ENCODE peak calls at places on chromosomes 12 and 14, in six cellular contexts. One of them, this sample, is unnamed.

GRCh38 chr12:73186272-73186671 is 914.1 kb downstream of the TRHDE start:
- DNase-seq in A549: no peak
- DNase-seq in SK-N-SH: no peak
- DNase-seq in K562: no peak
- DNase-seq in WTC11: no peak
- DNase-seq in HCT116: no peak
- DNase-seq in this sample: no peak

GRCh38 chr12:119308743-119309456 is 25.6 kb upstream of the CCDC60 start:
- DNase-seq in K562: no peak
- DNase-seq in WTC11: peak; percentile 22
- DNase-seq in HCT116: no peak
- DNase-seq in A549: no peak
- DNase-seq in SK-N-SH: no peak
- DNase-seq in this sample: no peak

GRCh38 chr12:68042212-68042699 is 53.0 kb downstream of the IFNG-AS1 start:
- DNase-seq in K562: no peak
- DNase-seq in A549: no peak
- DNase-seq in SK-N-SH: no peak
- DNase-seq in WTC11: no peak
- DNase-seq in HCT116: no peak
- DNase-seq in this sample: peak; percentile 11

GRCh38 chr12:93526786-93527428 is 45.6 kb upstream of the SOCS2 start:
- DNase-seq in HCT116: peak; percentile 61
- DNase-seq in A549: peak; percentile 28
- DNase-seq in K562: peak; percentile 23
- DNase-seq in WTC11: no peak
- DNase-seq in SK-N-SH: no peak
- DNase-seq in this sample: no peak

GRCh38 chr12:7601407-7601806 is 64.3 kb downstream of the APOBEC1 start:
- DNase-seq in K562: no peak
- DNase-seq in WTC11: no peak
- DNase-seq in A549: no peak
- DNase-seq in HCT116: no peak
- DNase-seq in SK-N-SH: no peak
- DNase-seq in this sample: no peak

GRCh38 chr14:57314690-57315089 is 45.9 kb downstream of the AP5M1 start:
- DNase-seq in A549: no peak
- DNase-seq in SK-N-SH: no peak
- DNase-seq in K562: no peak
- DNase-seq in WTC11: no peak
- DNase-seq in HCT116: no peak
- DNase-seq in this sample: no peak

GRCh38 chr12:55676707-55677106 is 31.0 kb downstream of the ITGA7 start:
- DNase-seq in HCT116: no peak
- DNase-seq in A549: no peak
- DNase-seq in WTC11: no peak
- DNase-seq in K562: no peak
- DNase-seq in SK-N-SH: no peak
- DNase-seq in this sample: peak; percentile 58

GRCh38 chr12:125187780-125188741 is 122.8 kb downstream of the AACS start:
- DNase-seq in A549: no peak
- DNase-seq in WTC11: peak; percentile 54
- DNase-seq in K562: no peak
- DNase-seq in SK-N-SH: no peak
- DNase-seq in HCT116: no peak
- DNase-seq in this sample: no peak

DNA sequence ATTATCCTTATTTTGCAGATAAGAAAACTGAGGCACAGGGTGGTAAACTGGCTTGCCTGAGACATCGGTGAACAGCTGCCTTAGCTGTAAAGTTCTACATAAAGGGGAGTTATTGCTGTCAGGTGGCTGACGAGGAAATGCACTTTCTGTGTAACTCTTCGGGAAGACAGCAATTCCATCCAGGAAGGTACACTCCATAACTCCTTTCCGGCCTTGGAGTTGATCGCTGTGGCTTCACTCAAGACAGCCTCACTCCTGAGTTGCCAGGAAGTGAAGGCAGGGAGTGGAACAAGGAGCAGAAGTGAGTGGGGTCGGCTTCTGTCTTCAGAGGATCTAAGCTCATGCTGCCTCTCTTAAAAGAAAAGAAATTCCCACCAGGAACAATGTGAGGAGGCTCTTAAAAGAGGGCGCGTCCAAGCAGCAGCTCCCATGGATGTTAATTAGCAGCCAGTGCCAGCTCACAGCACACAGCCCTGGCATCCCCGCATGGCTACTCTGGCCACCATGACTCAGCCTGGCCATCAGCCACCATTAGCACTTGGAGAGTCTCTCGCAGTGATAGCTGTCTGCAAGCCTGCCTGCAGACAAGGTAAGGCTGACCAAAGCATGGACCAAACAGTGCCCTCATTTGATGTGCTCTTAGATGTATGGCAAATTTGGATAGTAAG is 60.3 kb downstream of the NUAK1 start:
- DNase-seq in HCT116: no peak
- DNase-seq in SK-N-SH: no peak
- DNase-seq in WTC11: no peak
- DNase-seq in K562: no peak
- DNase-seq in A549: peak; percentile 51
- DNase-seq in this sample: no peak
- TF ChIP-seq MAX in HCT116: peak; percentile 16
- TF ChIP-seq MAX in SK-N-SH: peak; percentile 81
- TF ChIP-seq MAX in WTC11: no peak
- TF ChIP-seq MAX in K562: no peak
- TF ChIP-seq MAX in A549: peak; percentile 60
- TF ChIP-seq MAX in this sample: no peak

GRCh38 chr12:50175716-50176026 is 8.5 kb upstream of the CERS5 start:
- DNase-seq in WTC11: no peak
- DNase-seq in K562: no peak
- DNase-seq in SK-N-SH: no peak
- DNase-seq in HCT116: no peak
- DNase-seq in A549: no peak
- DNase-seq in this sample: no peak

GRCh38 chr12:50174971-50175715 is 8.0 kb upstream of the CERS5 start:
- DNase-seq in HCT116: peak; percentile 58
- DNase-seq in SK-N-SH: peak; percentile 64
- DNase-seq in WTC11: no peak
- DNase-seq in A549: peak; percentile 52
- DNase-seq in K562: peak; percentile 82
- DNase-seq in this sample: peak; percentile 79
- TF ChIP-seq MAX in HCT116: no peak
- TF ChIP-seq MAX in SK-N-SH: no peak
- TF ChIP-seq MAX in WTC11: no peak
- TF ChIP-seq MAX in A549: no peak
- TF ChIP-seq MAX in K562: no peak
- TF ChIP-seq MAX in this sample: no peak

DNA sequence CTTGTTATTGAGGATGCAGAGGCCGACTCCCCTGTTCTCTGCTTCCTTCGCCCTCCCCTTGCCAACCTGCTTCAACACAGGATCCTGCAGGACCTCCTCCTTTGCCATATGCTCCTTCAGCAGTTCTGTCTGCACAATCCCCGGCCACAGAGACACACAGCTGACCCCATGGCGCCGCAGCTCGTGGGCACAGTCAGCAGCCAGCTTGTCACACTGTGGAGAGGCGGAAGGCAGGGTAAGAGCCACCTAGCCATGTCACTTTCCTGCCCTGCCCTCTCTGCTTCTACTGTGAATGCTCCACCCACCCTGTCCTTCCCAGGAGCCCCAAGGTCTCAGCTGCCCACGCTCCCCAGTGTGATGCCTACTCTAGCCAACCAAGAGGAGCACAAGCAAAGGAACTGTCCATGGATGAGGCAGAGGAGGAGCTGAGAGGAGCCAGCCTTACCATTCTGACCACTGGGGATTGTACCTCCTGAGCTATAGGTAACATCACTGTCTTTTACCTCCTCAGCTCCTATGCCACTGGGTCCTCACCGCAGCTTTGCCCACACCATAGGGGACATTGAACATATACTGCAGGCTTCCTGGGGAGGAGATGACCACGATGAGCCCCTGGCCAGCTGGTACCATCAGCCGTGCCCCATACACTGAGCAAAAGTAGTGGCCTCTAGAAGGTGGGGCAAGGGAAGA is 7.3 kb downstream of the DHRS1 start:
- DNase-seq in K562: no peak
- DNase-seq in WTC11: no peak
- DNase-seq in SK-N-SH: no peak
- DNase-seq in A549: no peak
- DNase-seq in HCT116: no peak
- DNase-seq in this sample: no peak
- TF ChIP-seq MAX in K562: no peak
- TF ChIP-seq MAX in WTC11: no peak
- TF ChIP-seq MAX in SK-N-SH: no peak
- TF ChIP-seq MAX in A549: no peak
- TF ChIP-seq MAX in HCT116: no peak
- TF ChIP-seq MAX in this sample: no peak

GRCh38 chr12:111730420-111730819 is 36.3 kb upstream of the ALDH2 start:
- DNase-seq in SK-N-SH: no peak
- DNase-seq in HCT116: no peak
- DNase-seq in A549: no peak
- DNase-seq in WTC11: no peak
- DNase-seq in K562: no peak
- DNase-seq in this sample: no peak

GRCh38 chr12:111733340-111733739 is 33.4 kb upstream of the ALDH2 start:
- DNase-seq in SK-N-SH: no peak
- DNase-seq in WTC11: no peak
- DNase-seq in HCT116: no peak
- DNase-seq in A549: no peak
- DNase-seq in K562: no peak
- DNase-seq in this sample: no peak

DNA sequence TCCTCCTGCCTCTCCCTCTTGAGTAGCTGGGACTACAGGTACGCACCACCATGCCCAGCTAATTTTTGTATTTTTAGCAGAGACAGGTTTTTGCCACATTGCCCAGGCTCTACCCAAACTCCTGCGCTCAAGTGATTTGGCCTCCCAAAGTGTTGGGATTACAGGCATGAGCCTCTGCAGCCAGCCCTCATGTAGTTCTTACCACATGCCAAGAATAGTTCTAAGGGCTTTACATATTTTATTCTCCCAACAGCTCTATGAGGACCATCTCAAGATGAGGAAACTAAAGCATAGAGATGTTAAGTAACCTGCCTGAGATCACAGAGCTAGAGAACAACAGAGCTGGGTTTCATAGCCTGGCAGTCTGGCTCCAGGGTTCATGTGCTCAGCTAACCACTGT is 37.9 kb upstream of the ALDH2 start:
- DNase-seq in K562: no peak
- DNase-seq in WTC11: no peak
- DNase-seq in A549: no peak
- DNase-seq in SK-N-SH: no peak
- DNase-seq in HCT116: no peak
- DNase-seq in this sample: no peak
- TF ChIP-seq MAX in K562: no peak
- TF ChIP-seq MAX in WTC11: no peak
- TF ChIP-seq MAX in A549: no peak
- TF ChIP-seq MAX in SK-N-SH: no peak
- TF ChIP-seq MAX in HCT116: no peak
- TF ChIP-seq MAX in this sample: no peak

GRCh38 chr12:14279845-14280244 is 85.6 kb upstream of the ATF7IP start:
- DNase-seq in HCT116: no peak
- DNase-seq in SK-N-SH: no peak
- DNase-seq in K562: no peak
- DNase-seq in WTC11: no peak
- DNase-seq in A549: no peak
- DNase-seq in this sample: no peak

GRCh38 chr12:14280921-14281320 is 84.6 kb upstream of the ATF7IP start:
- DNase-seq in K562: no peak
- DNase-seq in HCT116: no peak
- DNase-seq in WTC11: no peak
- DNase-seq in SK-N-SH: no peak
- DNase-seq in A549: no peak
- DNase-seq in this sample: no peak

GRCh38 chr12:14281539-14281938 is 83.9 kb upstream of the ATF7IP start:
- DNase-seq in K562: no peak
- DNase-seq in HCT116: no peak
- DNase-seq in A549: no peak
- DNase-seq in SK-N-SH: no peak
- DNase-seq in WTC11: no peak
- DNase-seq in this sample: no peak

GRCh38 chr12:14283489-14284144 is 81.9 kb upstream of the ATF7IP start:
- DNase-seq in SK-N-SH: no peak
- DNase-seq in HCT116: no peak
- DNase-seq in K562: no peak
- DNase-seq in A549: no peak
- DNase-seq in WTC11: no peak
- DNase-seq in this sample: no peak

DNA sequence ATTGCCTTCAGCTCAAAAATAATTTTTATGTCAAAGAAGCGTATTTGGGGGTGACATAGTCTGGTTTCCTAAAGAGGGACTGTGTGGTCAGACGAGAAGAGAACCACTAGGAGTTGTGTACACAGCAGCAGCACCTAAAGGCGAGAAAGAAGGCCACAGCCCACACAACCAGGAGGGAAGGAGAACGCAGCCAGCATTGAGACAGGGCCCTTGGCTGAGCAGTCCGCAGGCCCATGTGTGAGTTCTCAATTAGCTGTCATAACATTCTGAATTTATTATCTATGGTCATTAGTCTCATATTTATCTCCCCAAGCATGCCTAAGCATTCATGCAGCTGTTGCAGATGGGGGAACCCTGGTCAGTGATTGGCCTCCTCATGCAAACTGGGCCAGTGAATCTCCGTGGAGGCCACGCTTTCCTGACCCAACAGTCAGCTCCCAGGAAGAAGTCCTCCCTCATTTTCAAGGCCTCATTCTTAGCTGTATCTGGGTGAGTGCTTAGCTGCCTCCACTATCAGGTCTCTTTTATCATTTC is 81.2 kb upstream of the ATF7IP start:
- DNase-seq in HCT116: no peak
- DNase-seq in A549: no peak
- DNase-seq in WTC11: no peak
- DNase-seq in SK-N-SH: no peak
- DNase-seq in K562: peak; percentile 81
- DNase-seq in this sample: no peak
- TF ChIP-seq MAX in HCT116: no peak
- TF ChIP-seq MAX in A549: no peak
- TF ChIP-seq MAX in WTC11: no peak
- TF ChIP-seq MAX in SK-N-SH: no peak
- TF ChIP-seq MAX in K562: peak; percentile 20
- TF ChIP-seq MAX in this sample: no peak

DNA sequence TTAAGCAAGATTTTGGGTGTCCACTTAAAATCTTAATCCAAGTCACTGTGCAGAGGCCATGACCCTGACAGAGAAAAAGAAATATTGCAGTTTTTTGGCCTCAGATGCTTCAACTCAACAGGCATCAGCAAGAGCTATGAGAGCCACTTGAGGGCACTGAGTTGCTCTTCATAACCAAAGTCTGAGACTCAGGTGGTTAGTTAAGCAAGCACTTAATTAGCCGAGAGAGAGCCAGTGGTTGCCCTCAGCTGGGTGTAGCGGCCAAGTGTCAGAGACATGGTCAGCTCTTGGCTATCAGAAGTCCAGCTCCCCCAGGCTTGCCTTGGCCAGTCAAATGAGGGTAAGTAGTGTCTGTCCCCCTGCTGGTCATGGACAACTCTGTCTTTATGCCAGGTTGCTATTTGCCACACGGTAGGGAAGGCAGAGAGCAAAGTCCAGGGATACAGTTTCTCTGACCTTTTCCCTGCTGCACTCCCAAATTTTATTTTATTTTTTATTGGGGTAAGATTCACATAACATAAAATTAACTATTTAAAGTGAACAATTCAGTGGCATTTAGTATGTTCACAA is 9.0 kb upstream of the KRT71 start:
- DNase-seq in K562: peak; percentile 6
- DNase-seq in A549: peak; percentile 57
- DNase-seq in HCT116: peak; percentile 22
- DNase-seq in SK-N-SH: no peak
- DNase-seq in WTC11: no peak
- DNase-seq in this sample: no peak
- TF ChIP-seq MAX in K562: no peak
- TF ChIP-seq MAX in A549: no peak
- TF ChIP-seq MAX in HCT116: no peak
- TF ChIP-seq MAX in SK-N-SH: no peak
- TF ChIP-seq MAX in WTC11: no peak
- TF ChIP-seq MAX in this sample: no peak

This sample was measured in NB4.